ENCODE peak calls at places on chromosomes 16 and 17, in five cellular contexts. U is uterus, Q is GM23248, E is HAP-1, A is neural progenitor cell. D is an unnamed sample.

GRCh38 chr17:2814499-2815341 is 18.5 kb downstream of the RAP1GAP2 start:
- DNase-seq in A (no peak), Q (no peak), E (no peak), U (no peak), D (no peak)

GRCh38 chr17:27218719-27219488 is 75.0 kb upstream of the WSB1 start:
- DNase-seq in E (no peak), U (no peak), Q (no peak), A (no peak), D (no peak)

GRCh38 chr17:40922239-40922638 is 15.2 kb downstream of the KRT23 start:
- DNase-seq in U (peak; percentile 75), Q (peak; percentile 92), A (no peak), E (no peak), D (no peak)

GRCh38 chr16:9351841-9352434 is 260.5 kb downstream of the HAPSTR1 start:
- DNase-seq in U (no peak), Q (no peak), A (peak; percentile 5), E (no peak), D (no peak)

GRCh38 chr17:38332735-38333134 is 11.0 kb downstream of the GPR179 start:
- DNase-seq in Q (no peak), U (no peak), E (no peak), A (no peak), D (no peak)

GRCh38 chr17:19724501-19725420 is 8.4 kb upstream of the SLC47A2 start:
- DNase-seq in U (peak; percentile 42), E (no peak), A (no peak), Q (peak; percentile 75), D (no peak)

GRCh38 chr16:49498241-49499017 is 124.8 kb downstream of the C16orf78 start:
- DNase-seq in Q (no peak), A (no peak), E (peak; percentile 3), U (no peak), D (no peak)

GRCh38 chr16:59044616-59045015 is 310.5 kb upstream of the GOT2 start:
- DNase-seq in E (no peak), A (no peak), Q (peak; percentile 2), U (no peak), D (no peak)

GRCh38 chr16:78490431-78490830 is 391.0 kb downstream of the WWOX start:
- DNase-seq in A (no peak), U (no peak), E (no peak), Q (no peak), D (no peak)

GRCh38 chr16:79307214-79307613 is 293.3 kb downstream of the MAF start:
- DNase-seq in E (no peak), U (no peak), A (no peak), Q (no peak), D (no peak)

GRCh38 chr17:29178750-29179231 is 1.4 kb downstream of the MYO18A start:
- DNase-seq in A (no peak), E (no peak), Q (no peak), U (no peak), D (peak; percentile 56)

GRCh38 chr16:11913425-11914079 is 2.2 kb downstream of the GSPT1 start:
- DNase-seq in Q (peak; percentile 72), A (no peak), U (no peak), E (no peak), D (no peak)

GRCh38 chr16:57859331-57859730 is 57.0 kb upstream of the KIFC3 start:
- DNase-seq in Q (peak; percentile 22), A (peak; percentile 79), U (no peak), E (peak; percentile 62), D (peak; percentile 32)

GRCh38 chr16:54602666-54603065 is 316.1 kb upstream of the IRX3 start:
- DNase-seq in U (no peak), E (no peak), Q (peak; percentile 4), A (no peak), D (no peak)

GRCh38 chr16:9107025-9107970 is 15.9 kb downstream of the HAPSTR1 start:
- DNase-seq in U (no peak), Q (peak; percentile 57), E (no peak), A (no peak), D (no peak)

GRCh38 chr16:83682858-83683235 is 124.9 kb upstream of the HSBP1 start:
- DNase-seq in Q (no peak), U (no peak), E (no peak), A (no peak), D (no peak)

GRCh38 chr17:41544497-41544896 is 16.4 kb upstream of the KRT19 start:
- DNase-seq in A (peak; percentile 48), Q (no peak), E (no peak), U (no peak), D (no peak)

GRCh38 chr16:53129281-53130192 is 74.7 kb downstream of the CHD9 start:
- DNase-seq in Q (peak; percentile 55), U (no peak), A (no peak), E (no peak), D (no peak)

GRCh38 chr17:44536090-44536960 is 21.0 kb upstream of the FZD2 start:
- DNase-seq in E (no peak), Q (peak; percentile 32), A (no peak), U (no peak), D (peak; percentile 37)

GRCh38 chr16:4315185-4316102 is at the start of gene GLIS2:
- DNase-seq in Q (peak; percentile 84), E (peak; percentile 91), A (peak; percentile 94), U (peak; percentile 80), D (peak; percentile 98)

GRCh38 chr17:72126575-72127486 is 6.0 kb downstream of the SOX9 start:
- DNase-seq in Q (peak; percentile 88), A (no peak), U (no peak), E (no peak), D (no peak)

GRCh38 chr17:42781639-42782401 is 1.4 kb downstream of the WNK4 start:
- DNase-seq in Q (peak; percentile 64), A (no peak), E (no peak), U (no peak), D (peak; percentile 52)

GRCh38 chr17:42784361-42784760 is 4.0 kb downstream of the WNK4 start:
- DNase-seq in A (no peak), U (no peak), Q (no peak), E (no peak), D (no peak)

GRCh38 chr17:42783778-42784138 is 3.3 kb downstream of the WNK4 start:
- DNase-seq in A (no peak), E (no peak), Q (no peak), U (no peak), D (peak; percentile 54)

GRCh38 chr17:42782402-42783061 is 2.1 kb downstream of the WNK4 start:
- DNase-seq in U (no peak), A (no peak), E (no peak), Q (no peak), D (peak; percentile 63)

GRCh38 chr17:42783062-42783777 is 2.8 kb downstream of the WNK4 start:
- DNase-seq in A (no peak), U (no peak), E (no peak), Q (peak; percentile 87), D (no peak)
- H3K4me3 ChIP-seq in A (no peak overlapping the region), U (no peak overlapping the region), E (no peak overlapping the region), Q (peak overlapping the region; percentile 85), D (no peak overlapping the region)

GRCh38 chr17:804541-805435 is 22.6 kb downstream of the MRM3 start:
- DNase-seq in Q (no peak), A (peak; percentile 48), E (no peak), U (no peak), D (peak; percentile 78)
- H3K27me3 ChIP-seq in Q (no peaks in the 10 kb centered on the region), A (no peaks in the 10 kb centered on the region), E (no peaks in the 10 kb centered on the region), U (no peaks in the 10 kb centered on the region), D (no peaks in the 10 kb centered on the region)

DNA sequence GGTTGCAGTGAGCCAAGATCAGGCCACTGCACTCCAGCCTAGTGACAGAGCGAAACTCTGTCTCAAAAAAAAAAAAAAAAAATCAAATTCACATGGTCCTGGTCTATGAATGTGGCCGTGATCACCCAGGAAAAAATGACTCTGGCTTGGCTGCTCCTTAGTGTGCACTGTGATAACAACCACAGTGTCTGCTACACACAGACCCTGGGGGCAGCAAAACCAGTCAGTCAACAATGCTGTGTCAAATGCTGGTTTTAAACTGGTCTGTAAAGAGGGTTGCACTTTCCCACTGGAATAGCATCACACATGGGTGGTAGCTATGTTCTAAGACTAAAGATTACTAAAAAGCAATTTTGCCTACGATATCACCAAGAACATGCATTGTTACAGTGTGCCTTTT is 71.0 kb downstream of the ARHGAP17 start:
- DNase-seq in Q (no peak), U (no peak), E (no peak), A (no peak), D (no peak)
- H3K36me3 ChIP-seq in Q (peaks cover 48% of the 10 kb centered on the region), U (no peaks in the 10 kb centered on the region), E (peaks cover 46% of the 10 kb centered on the region), A (peaks cover 4% of the 10 kb centered on the region), D (peaks cover 9% of the 10 kb centered on the region)

GRCh38 chr16:86494039-86494564 is 16.2 kb upstream of the FOXF1 start:
- DNase-seq in Q (no peak), E (no peak), U (no peak), A (peak; percentile 60), D (peak; percentile 81)

GRCh38 chr16:86496262-86496928 is 13.9 kb upstream of the FOXF1 start:
- DNase-seq in A (peak; percentile 21), U (no peak), E (no peak), Q (no peak), D (peak; percentile 56)

GRCh38 chr16:86494565-86495356 is 15.6 kb upstream of the FOXF1 start:
- DNase-seq in E (no peak), U (no peak), A (peak; percentile 60), Q (no peak), D (peak; percentile 82)

GRCh38 chr16:86495756-86496261 is 14.5 kb upstream of the FOXF1 start:
- DNase-seq in A (peak; percentile 82), E (no peak), Q (no peak), U (no peak), D (peak; percentile 72)

DNA sequence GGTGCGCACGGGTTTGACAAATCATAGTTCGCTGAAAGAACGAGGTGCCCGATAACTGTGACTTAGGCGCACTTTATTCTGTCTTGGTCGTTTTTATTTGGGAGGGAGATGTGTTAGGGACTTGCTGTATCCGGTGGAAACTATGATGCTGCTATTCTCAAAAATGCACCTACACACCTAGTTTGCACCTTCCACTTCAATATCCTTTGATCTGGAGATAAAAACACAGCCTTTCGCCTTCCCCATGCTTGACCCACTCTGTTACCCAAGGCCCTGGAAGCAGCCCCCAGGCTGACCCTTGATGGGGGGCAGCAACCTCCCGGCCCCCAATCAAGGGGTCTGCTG is 15.0 kb upstream of the FOXF1 start:
- DNase-seq in E (no peak), U (no peak), A (no peak), Q (no peak), D (no peak)
- H3K4me3 ChIP-seq in E (no peak overlapping the region), U (no peak overlapping the region), A (no peak overlapping the region), Q (no peak overlapping the region), D (no peak overlapping the region)

GRCh38 chr17:6377906-6378305 is 57.0 kb downstream of the AIPL1 start:
- DNase-seq in Q (no peak), E (no peak), A (no peak), U (no peak), D (no peak)
- H3K27me3 ChIP-seq in Q (peaks cover 7% of the 10 kb centered on the region), E (peaks cover 9% of the 10 kb centered on the region), A (no peaks in the 10 kb centered on the region), U (no peaks in the 10 kb centered on the region), D (no peaks in the 10 kb centered on the region)

D was measured in H7.